ENCODE peak calls at places on chromosomes 5 and 9, in nine cellular contexts. E is hypothalamus; B is GM12892; T is cardiac fibroblast; R is stimulated activated CD8-positive, alpha-beta memory T cell treated with anti-CD3 and anti-CD28 coated beads, Interleukin-12 subunit alpha, Interleukin-12 subunit beta, amount 100 ng/mL, for 1 hour; J is A172; G is AG10803; L is CD8-positive, alpha-beta memory T cell; O is amniotic stem cell. P is an unnamed sample.

GRCh38 chr5:13934125-13934524 is 10.4 kb downstream of the DNAH5 start:
- DNase-seq in J (no peak), L (no peak), R (no peak), G (no peak), B (no peak), E (no peak), T (no peak), O (no peak), P (no peak)

GRCh38 chr9:12956261-12956660 is 181.4 kb downstream of the LURAP1L start:
- DNase-seq in B (no peak), R (no peak), L (no peak), G (peak), O (no peak), T (peak), E (no peak), J (peak), P (no peak)

GRCh38 chr5:68957591-68957990 is 136.2 kb upstream of the SLC30A5 start:
- DNase-seq in J (no peak), R (no peak), L (no peak), O (no peak), G (no peak), E (no peak), T (no peak), B (no peak), P (no peak)

GRCh38 chr9:7405924-7406604 is 393.5 kb downstream of the DMAC1 start:
- DNase-seq in E (no peak), O (no peak), T (no peak), L (no peak), G (no peak), R (no peak), J (no peak), B (no peak), P (no peak)

GRCh38 chr5:174383196-174384178 is 338.0 kb downstream of the NSG2 start:
- DNase-seq in R (no peak), B (no peak), J (no peak), O (no peak), T (no peak), G (peak), L (no peak), E (no peak), P (no peak)

GRCh38 chr9:99189887-99190596 is 31.7 kb downstream of the ALG2 start:
- DNase-seq in L (no peak), T (no peak), B (no peak), O (no peak), E (no peak), J (no peak), R (no peak), G (no peak), P (no peak)

GRCh38 chr5:30499402-30499801 is 694.1 kb upstream of the CDH6 start:
- DNase-seq in R (no peak), G (no peak), O (no peak), E (no peak), T (no peak), L (no peak), J (no peak), B (no peak), P (no peak)

GRCh38 chr5:172775326-172776234 is 4.6 kb upstream of the DUSP1 start:
- DNase-seq in G (peak), O (no peak), E (no peak), J (no peak), B (no peak), L (no peak), T (peak), R (no peak), P (no peak)

GRCh38 chr5:134018154-134018985 is 13.6 kb upstream of the VDAC1 start:
- DNase-seq in J (peak), O (no peak), E (no peak), B (no peak), L (no peak), T (no peak), G (no peak), R (no peak), P (no peak)

GRCh38 chr5:88085462-88085861 is 183.2 kb downstream of the TMEM161B start:
- DNase-seq in R (no peak), O (no peak), E (no peak), T (no peak), L (no peak), G (no peak), J (no peak), B (no peak), P (no peak)

GRCh38 chr9:65432722-65433323 is 147.8 kb upstream of the FOXD4L5 start:
- DNase-seq in E (no peak), T (no peak), J (no peak), L (no peak), O (no peak), B (no peak), G (no peak), R (no peak), P (no peak)

GRCh38 chr5:173413476-173413982 is 85.3 kb upstream of the STC2 start:
- DNase-seq in O (no peak), L (no peak), B (no peak), J (no peak), R (no peak), T (no peak), E (no peak), G (no peak), P (no peak)

GRCh38 chr9:134858051-134858841 is 22.4 kb upstream of the FCN2 start:
- DNase-seq in T (peak), J (peak), E (no peak), G (peak), B (peak), O (no peak), R (no peak), L (no peak), P (no peak)

GRCh38 chr5:10695759-10696543 is 65.1 kb downstream of the DAP start:
- DNase-seq in R (no peak), G (peak), O (no peak), E (no peak), J (peak), B (no peak), L (no peak), T (no peak), P (no peak)